ENCODE peak calls at places on chromosomes 7 and 10, in four cellular contexts. One of them, this sample, is unnamed.

GRCh38 chr10:95242581-95243317 is 48.1 kb downstream of the PDLIM1 start:
- DNase-seq in K562: peak
- DNase-seq in HCT116: no peak
- DNase-seq in H1: peak
- DNase-seq in this sample: peak

GRCh38 chr7:132516042-132516840 is 60.0 kb downstream of the PLXNA4 start:
- DNase-seq in H1: no peak
- DNase-seq in HCT116: no peak
- DNase-seq in K562: no peak
- DNase-seq in this sample: peak

GRCh38 chr7:52940511-52940910 is 94.9 kb upstream of the POM121L12 start:
- DNase-seq in HCT116: no peak
- DNase-seq in H1: no peak
- DNase-seq in K562: no peak
- DNase-seq in this sample: no peak

GRCh38 chr7:102021841-102022618 is 204.6 kb downstream of the CUX1 start:
- DNase-seq in H1: no peak
- DNase-seq in HCT116: no peak
- DNase-seq in K562: no peak
- DNase-seq in this sample: no peak

GRCh38 chr10:88385601-88386203 is 197.4 kb downstream of the RNLS start:
- DNase-seq in H1: no peak
- DNase-seq in K562: no peak
- DNase-seq in HCT116: peak
- DNase-seq in this sample: no peak

GRCh38 chr7:43649755-43650274 is 66.9 kb downstream of the STK17A start:
- DNase-seq in K562: no peak
- DNase-seq in H1: no peak
- DNase-seq in HCT116: no peak
- DNase-seq in this sample: no peak

GRCh38 chr10:129784891-129785290 is 179.2 kb downstream of the EBF3 start:
- DNase-seq in HCT116: no peak
- DNase-seq in H1: no peak
- DNase-seq in K562: no peak
- DNase-seq in this sample: no peak

GRCh38 chr10:11018426-11018818 is 750 bp downstream of the CELF2 start:
- DNase-seq in K562: no peak
- DNase-seq in H1: no peak
- DNase-seq in HCT116: no peak
- DNase-seq in this sample: no peak

GRCh38 chr7:82528577-82529305 is 85.2 kb upstream of the CACNA2D1 start:
- DNase-seq in H1: no peak
- DNase-seq in K562: no peak
- DNase-seq in HCT116: no peak
- DNase-seq in this sample: no peak

GRCh38 chr7:46247622-46248181 is 326.6 kb upstream of the IGFBP3 start:
- DNase-seq in HCT116: no peak
- DNase-seq in H1: no peak
- DNase-seq in K562: no peak
- DNase-seq in this sample: no peak

GRCh38 chr7:153061913-153062528 is 302.5 kb downstream of the ACTR3B start:
- DNase-seq in K562: peak
- DNase-seq in H1: peak
- DNase-seq in HCT116: no peak
- DNase-seq in this sample: peak

GRCh38 chr7:140476698-140477261 is 2.5 kb downstream of the MKRN1 start:
- DNase-seq in H1: no peak
- DNase-seq in K562: peak
- DNase-seq in HCT116: no peak
- DNase-seq in this sample: no peak

GRCh38 chr10:78007172-78007571 is 22.1 kb downstream of the POLR3A start:
- DNase-seq in K562: no peak
- DNase-seq in H1: no peak
- DNase-seq in HCT116: no peak
- DNase-seq in this sample: no peak

GRCh38 chr10:48742891-48743845 is 58.5 kb downstream of the WDFY4 start:
- DNase-seq in HCT116: no peak
- DNase-seq in H1: peak
- DNase-seq in K562: no peak
- DNase-seq in this sample: no peak

GRCh38 chr7:46900312-46901263 is 681.3 kb downstream of the TNS3 start:
- DNase-seq in H1: no peak
- DNase-seq in K562: no peak
- DNase-seq in HCT116: no peak
- DNase-seq in this sample: no peak

GRCh38 chr10:86229378-86229777 is 137.2 kb downstream of the GRID1 start:
- DNase-seq in K562: no peak
- DNase-seq in H1: no peak
- DNase-seq in HCT116: no peak
- DNase-seq in this sample: no peak

GRCh38 chr10:61919646-61920215 is 18.2 kb downstream of the ARID5B start:
- DNase-seq in K562: no peak
- DNase-seq in H1: no peak
- DNase-seq in HCT116: no peak
- DNase-seq in this sample: no peak

GRCh38 chr10:110007171-110007700 is 548 bp upstream of the ADD3 start:
- DNase-seq in H1: no peak
- DNase-seq in HCT116: no peak
- DNase-seq in K562: peak
- DNase-seq in this sample: no peak

GRCh38 chr10:122541541-122542002 is 19.0 kb upstream of the DMBT1 start:
- DNase-seq in H1: no peak
- DNase-seq in HCT116: no peak
- DNase-seq in K562: no peak
- DNase-seq in this sample: no peak

GRCh38 chr10:113522460-113522859 is 30.4 kb upstream of the HABP2 start:
- DNase-seq in HCT116: peak
- DNase-seq in K562: peak
- DNase-seq in H1: no peak
- DNase-seq in this sample: no peak

GRCh38 chr10:60905580-60905979 is 38.4 kb downstream of the RHOBTB1 start:
- DNase-seq in K562: no peak
- DNase-seq in HCT116: no peak
- DNase-seq in H1: no peak
- DNase-seq in this sample: no peak

GRCh38 chr7:70071786-70072185 is 473.5 kb downstream of the AUTS2 start:
- DNase-seq in HCT116: no peak
- DNase-seq in H1: no peak
- DNase-seq in K562: no peak
- DNase-seq in this sample: no peak

GRCh38 chr7:100467638-100468373 is 3.7 kb upstream of the SPACDR start:
- DNase-seq in H1: no peak
- DNase-seq in HCT116: no peak
- DNase-seq in K562: no peak
- DNase-seq in this sample: no peak

GRCh38 chr7:147547252-147547897 is 1043.2 kb upstream of the C7orf33 start:
- DNase-seq in H1: peak
- DNase-seq in K562: peak
- DNase-seq in HCT116: no peak
- DNase-seq in this sample: peak

GRCh38 chr10:24616536-24616935 is 107.2 kb downstream of the ARHGAP21 start:
- DNase-seq in H1: no peak
- DNase-seq in HCT116: no peak
- DNase-seq in K562: no peak
- DNase-seq in this sample: no peak

GRCh38 chr7:3294432-3295100 is 6.5 kb upstream of the SDK1 start:
- DNase-seq in H1: peak
- DNase-seq in HCT116: no peak
- DNase-seq in K562: no peak
- DNase-seq in this sample: no peak

GRCh38 chr7:33719059-33719581 is 186.2 kb upstream of the BMPER start:
- DNase-seq in K562: no peak
- DNase-seq in HCT116: no peak
- DNase-seq in H1: no peak
- DNase-seq in this sample: no peak

GRCh38 chr7:149414745-149415390 is 46.0 kb downstream of the ZNF777 start:
- DNase-seq in H1: peak
- DNase-seq in HCT116: no peak
- DNase-seq in K562: no peak
- DNase-seq in this sample: peak

GRCh38 chr7:140013676-140014075 is 49.1 kb downstream of the PARP12 start:
- DNase-seq in HCT116: no peak
- DNase-seq in H1: no peak
- DNase-seq in K562: no peak
- DNase-seq in this sample: no peak

GRCh38 chr7:70654979-70655378 is 477.0 kb upstream of the GALNT17 start:
- DNase-seq in K562: no peak
- DNase-seq in H1: no peak
- DNase-seq in HCT116: no peak
- DNase-seq in this sample: no peak

DNA sequence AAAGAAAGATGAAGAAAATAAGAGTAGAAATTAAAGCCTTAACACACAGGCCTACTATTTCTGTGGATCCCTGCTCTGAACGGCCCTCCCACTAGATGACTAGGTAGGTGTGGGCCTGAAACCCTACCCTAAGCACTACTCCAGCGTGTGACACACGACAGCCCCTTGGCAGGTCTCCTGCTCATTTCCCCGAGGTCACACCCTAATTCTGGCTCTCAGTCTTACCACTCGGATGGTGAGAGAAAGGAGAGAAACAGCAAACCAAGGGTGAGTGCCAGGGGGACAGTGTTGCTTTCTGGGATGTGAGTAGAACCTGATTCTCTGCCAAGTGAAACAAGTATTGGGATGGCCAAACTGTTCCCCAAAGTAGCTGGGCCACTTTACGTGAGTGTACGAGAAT is 12.1 kb downstream of the GALNTL5 start:
- DNase-seq in HCT116: no peak
- DNase-seq in K562: peak
- DNase-seq in H1: peak
- DNase-seq in this sample: no peak
- TF ChIP-seq ZNF274 in HCT116: no peak
- TF ChIP-seq ZNF274 in K562: no peak
- TF ChIP-seq ZNF274 in H1: no peak
- TF ChIP-seq ZNF274 in this sample: no peak

GRCh38 chr7:73663033-73663432 is 4.6 kb upstream of the VPS37D start:
- DNase-seq in HCT116: no peak
- DNase-seq in H1: no peak
- DNase-seq in K562: no peak
- DNase-seq in this sample: no peak

GRCh38 chr7:73659983-73660382 is 7.6 kb upstream of the VPS37D start:
- DNase-seq in K562: no peak
- DNase-seq in H1: no peak
- DNase-seq in HCT116: no peak
- DNase-seq in this sample: no peak
- TF ChIP-seq ZNF274 in K562: no peak
- TF ChIP-seq ZNF274 in H1: no peak
- TF ChIP-seq ZNF274 in HCT116: no peak
- TF ChIP-seq ZNF274 in this sample: no peak

GRCh38 chr10:31064334-31064733 is 32.7 kb upstream of the ZNF438 start:
- DNase-seq in HCT116: no peak
- DNase-seq in K562: no peak
- DNase-seq in H1: no peak
- DNase-seq in this sample: no peak
- TF ChIP-seq ZNF274 in HCT116: no peak
- TF ChIP-seq ZNF274 in K562: no peak
- TF ChIP-seq ZNF274 in H1: no peak
- TF ChIP-seq ZNF274 in this sample: no peak

DNA sequence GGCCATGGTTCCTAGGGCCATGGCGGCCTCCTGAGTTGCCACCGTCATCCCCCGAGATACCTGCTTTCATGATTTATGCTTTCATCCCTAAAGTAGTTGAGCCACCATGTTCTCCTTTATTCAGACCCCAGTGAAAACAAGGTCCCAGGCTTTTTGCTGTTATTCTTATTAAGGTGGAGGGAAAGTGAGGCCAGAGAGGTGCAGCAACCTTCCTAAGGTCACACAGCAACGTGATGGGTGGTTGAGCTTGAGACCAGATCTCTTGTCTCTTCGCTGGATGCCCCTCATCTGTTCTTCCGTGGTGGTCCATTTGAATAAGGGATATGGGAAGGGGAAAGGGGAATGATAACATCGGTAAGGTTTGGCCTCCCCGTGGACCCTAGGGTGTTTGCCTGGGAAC is 142.2 kb downstream of the C10orf105 start:
- DNase-seq in HCT116: no peak
- DNase-seq in K562: no peak
- DNase-seq in H1: no peak
- DNase-seq in this sample: no peak
- TF ChIP-seq ZNF274 in HCT116: no peak
- TF ChIP-seq ZNF274 in K562: no peak
- TF ChIP-seq ZNF274 in H1: no peak
- TF ChIP-seq ZNF274 in this sample: no peak

DNA sequence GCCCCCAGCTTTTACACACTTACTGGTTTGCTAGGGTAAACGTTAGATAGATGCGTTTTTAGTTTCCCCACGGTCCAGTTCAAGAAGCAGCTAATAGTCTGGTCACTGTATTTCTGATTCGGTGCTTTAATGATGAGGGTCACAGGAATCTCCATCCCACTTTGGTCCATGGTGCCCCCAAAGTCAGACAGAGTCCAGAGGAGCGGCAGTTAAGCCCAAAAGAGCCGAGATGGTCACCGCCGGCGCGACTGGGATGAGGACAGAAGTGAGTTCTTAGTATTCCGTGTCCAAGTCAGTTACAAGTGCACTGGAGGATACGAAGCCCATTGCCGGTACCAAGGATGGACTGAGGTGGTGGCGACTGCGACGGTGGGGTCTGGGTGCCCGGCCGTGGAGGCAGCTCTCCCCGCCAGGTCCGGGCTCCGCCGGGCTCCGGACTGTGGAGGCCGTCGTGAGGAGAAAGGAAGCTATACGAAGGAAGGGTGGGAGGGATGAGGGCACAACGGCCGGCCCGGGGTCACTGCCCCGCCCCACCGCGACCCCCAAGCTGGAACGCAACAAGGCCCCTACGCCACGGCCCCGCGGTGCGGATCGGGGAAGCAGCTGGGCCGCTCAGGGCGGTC is 663 bp downstream of the HERPUD2 start:
- DNase-seq in H1: no peak
- DNase-seq in HCT116: no peak
- DNase-seq in K562: peak
- DNase-seq in this sample: no peak
- TF ChIP-seq ZNF274 in H1: no peak
- TF ChIP-seq ZNF274 in HCT116: no peak
- TF ChIP-seq ZNF274 in K562: no peak
- TF ChIP-seq ZNF274 in this sample: no peak